ENCODE peak calls at places on chromosomes 4 and X, in four cellular contexts. X, W, T and I are unnamed samples.
A peak's percentile ranks its signal among the peaks of the same experiment; 100 is the strongest.

GRCh38 chr4:187996502-187997177 is 1.1 kb downstream of the ZFP42 start:
- DNase-seq in X (no peak), W (no peak), T (peak; percentile 64), I (no peak)

GRCh38 chr4:73309211-73309610 is 50.6 kb upstream of the ANKRD17 start:
- DNase-seq in X (no peak), W (no peak), T (no peak), I (no peak)

GRCh38 chr4:8637456-8637984 is 45.0 kb downstream of the CPZ start:
- DNase-seq in X (peak; percentile 38), W (no peak), T (no peak), I (no peak)

GRCh38 chr4:175499735-175500352 is 312.2 kb downstream of the GPM6A start:
- DNase-seq in X (no peak), W (no peak), T (no peak), I (no peak)

GRCh38 chr4:33062155-33062554 is 2342.0 kb downstream of the PCDH7 start:
- DNase-seq in X (no peak), W (no peak), T (no peak), I (no peak)

GRCh38 chr4:22921891-22922290 is 229.2 kb downstream of the GBA3 start:
- DNase-seq in X (no peak), W (no peak), T (no peak), I (no peak)

GRCh38 chr4:66639361-66639760 is 905.9 kb downstream of the CENPC start:
- DNase-seq in X (no peak), W (no peak), T (no peak), I (no peak)

GRCh38 chr4:13455411-13455810 is 28.7 kb downstream of the RAB28 start:
- DNase-seq in X (no peak), W (no peak), T (no peak), I (no peak)

GRCh38 chr4:115249808-115250207 is 136.4 kb upstream of the NDST4 start:
- DNase-seq in X (no peak), W (no peak), T (no peak), I (no peak)

GRCh38 chr4:11543710-11544109 is 115.0 kb upstream of the HS3ST1 start:
- DNase-seq in X (no peak), W (no peak), T (no peak), I (no peak)

GRCh38 chrX:19121898-19122640 is at the start of gene ADGRG2:
- DNase-seq in X (no peak), W (no peak), T (peak; percentile 48), I (peak; percentile 25)

GRCh38 chrX:112816908-112817307 is 23.7 kb downstream of the AMOT start:
- DNase-seq in X (no peak), W (no peak), T (no peak), I (no peak)

GRCh38 chr4:99710681-99711345 is 53.2 kb upstream of the C4orf54 start:
- DNase-seq in X (no peak), W (no peak), T (no peak), I (no peak)

GRCh38 chr4:2260336-2261109 is 1.4 kb downstream of the MXD4 start:
- DNase-seq in X (no peak), W (no peak), T (no peak), I (no peak)

GRCh38 chr4:152935661-152936445 is at the start of gene FHDC1:
- DNase-seq in X (peak; percentile 86), W (no peak), T (peak; percentile 93), I (peak; percentile 85)

GRCh38 chr4:24322986-24323385 is 261.4 kb downstream of the DHX15 start:
- DNase-seq in X (no peak), W (no peak), T (no peak), I (no peak)

GRCh38 chr4:130703211-130703920 is 1607.4 kb downstream of the C4orf33 start:
- DNase-seq in X (no peak), W (no peak), T (no peak), I (no peak)

GRCh38 chr4:8278421-8279287 is 9.1 kb downstream of the HTRA3 start:
- DNase-seq in X (no peak), W (no peak), T (no peak), I (no peak)

GRCh38 chr4:95410387-95411005 is 138.3 kb downstream of the UNC5C start:
- DNase-seq in X (no peak), W (no peak), T (no peak), I (no peak)

GRCh38 chr4:126939401-126939800 is 693.4 kb upstream of the INTU start:
- DNase-seq in X (no peak), W (no peak), T (no peak), I (no peak)

GRCh38 chr4:38150766-38151165 is 190.6 kb downstream of the PTTG2 start:
- DNase-seq in X (no peak), W (no peak), T (no peak), I (no peak)

GRCh38 chr4:145605941-145606340 is 13.2 kb upstream of the MMAA start:
- DNase-seq in X (no peak), W (no peak), T (no peak), I (no peak)

GRCh38 chr4:154616287-154616686 is 3.8 kb upstream of the FGG start:
- DNase-seq in X (no peak), W (no peak), T (no peak), I (no peak)

GRCh38 chr4:73653695-73654106 is 33.5 kb upstream of the RASSF6 start:
- DNase-seq in X (peak; percentile 71), W (no peak), T (peak; percentile 69), I (peak; percentile 83)

GRCh38 chr4:26174033-26174432 is 146.8 kb upstream of the RBPJ start:
- DNase-seq in X (no peak), W (no peak), T (no peak), I (no peak)

GRCh38 chr4:125432078-125432477 is 117.3 kb downstream of the FAT4 start:
- DNase-seq in X (no peak), W (no peak), T (peak; percentile 74), I (no peak)

GRCh38 chrX:108070891-108071290 is 20.5 kb downstream of the PSMD10 start:
- DNase-seq in X (no peak), W (no peak), T (no peak), I (no peak)

GRCh38 chrX:18039023-18039422 is 177.9 kb upstream of the RAI2 start:
- DNase-seq in X (no peak), W (no peak), T (no peak), I (no peak)

GRCh38 chrX:106912864-106913263 is 7.3 kb upstream of the CLDN2 start:
- DNase-seq in X (no peak), W (no peak), T (no peak), I (no peak)

GRCh38 chr4:170025523-170026252 is 507 bp downstream of the MFAP3L start:
- DNase-seq in X (no peak), W (no peak), T (peak; percentile 51), I (peak; percentile 8)

GRCh38 chrX:53184836-53185235 is 40.2 kb downstream of the KDM5C start:
- DNase-seq in X (no peak), W (no peak), T (no peak), I (no peak)

GRCh38 chrX:133081990-133082389 is 14.9 kb downstream of the USP26 start:
- DNase-seq in X (no peak), W (no peak), T (no peak), I (no peak)

GRCh38 chr4:152289963-152290362 is 245.9 kb downstream of the FBXW7 start:
- DNase-seq in X (no peak), W (no peak), T (no peak), I (no peak)

GRCh38 chrX:47651043-47651905 is 911 bp upstream of the ELK1 start:
- DNase-seq in X (no peak), W (no peak), T (no peak), I (no peak)

GRCh38 chrX:47649781-47650163 is 591 bp downstream of the ELK1 start:
- DNase-seq in X (no peak), W (no peak), T (no peak), I (no peak)

GRCh38 chrX:47650164-47651042 is at the start of gene ELK1:
- DNase-seq in X (peak; percentile 89), W (peak; percentile 87), T (peak; percentile 94), I (peak; percentile 96)

GRCh38 chrX:47648376-47648775 is 2.0 kb downstream of the ELK1 start:
- DNase-seq in X (no peak), W (no peak), T (no peak), I (no peak)

GRCh38 chrX:47649302-47649701 is 1.1 kb downstream of the ELK1 start:
- DNase-seq in X (peak; percentile 31), W (no peak), T (no peak), I (no peak)
- H3K27ac ChIP-seq in X (peak overlapping the region; percentile 88), W (no peak overlapping the region), T (no peak overlapping the region), I (no peak overlapping the region)

GRCh38 chr4:6770581-6771228 is 11.8 kb upstream of the KIAA0232 start:
- DNase-seq in X (no peak), W (no peak), T (no peak), I (no peak)
- H3K27ac ChIP-seq in X (no peak overlapping the region), W (no peak overlapping the region), T (no peak overlapping the region), I (no peak overlapping the region)

GRCh38 chr4:40858946-40859345 is 109.2 kb downstream of the NSUN7 start:
- DNase-seq in X (no peak), W (no peak), T (no peak), I (no peak)
- H3K27ac ChIP-seq in X (no peak overlapping the region), W (no peak overlapping the region), T (no peak overlapping the region), I (no peak overlapping the region)

GRCh38 chr4:6282247-6282646 is 12.6 kb downstream of the WFS1 start:
- DNase-seq in X (no peak), W (no peak), T (no peak), I (no peak)
- H3K27ac ChIP-seq in X (no peak overlapping the region), W (no peak overlapping the region), T (no peak overlapping the region), I (no peak overlapping the region)

DNA sequence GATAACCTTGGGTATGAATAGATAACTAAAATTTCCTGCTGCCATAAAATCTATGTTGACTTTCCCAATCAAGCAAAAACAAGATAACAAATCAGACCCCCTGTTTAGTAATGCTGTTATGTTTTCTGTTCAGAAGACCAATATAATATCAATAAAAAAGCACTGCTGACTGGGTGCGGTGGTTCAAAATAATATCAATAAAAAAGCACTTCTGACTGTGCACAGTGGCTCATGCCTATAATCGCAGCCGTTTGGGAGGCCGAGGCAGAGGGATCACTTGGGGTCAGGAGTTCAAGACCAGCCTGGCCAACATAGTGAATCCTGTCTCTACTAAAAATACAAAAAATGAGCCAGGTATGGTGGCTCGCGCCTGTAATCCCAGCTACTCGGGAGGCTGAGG is 36.7 kb downstream of the ANTXR2 start:
- DNase-seq in X (no peak), W (no peak), T (no peak), I (no peak)
- H3K27ac ChIP-seq in X (no peak overlapping the region), W (no peak overlapping the region), T (no peak overlapping the region), I (peak overlapping the region; percentile 55)

DNA sequence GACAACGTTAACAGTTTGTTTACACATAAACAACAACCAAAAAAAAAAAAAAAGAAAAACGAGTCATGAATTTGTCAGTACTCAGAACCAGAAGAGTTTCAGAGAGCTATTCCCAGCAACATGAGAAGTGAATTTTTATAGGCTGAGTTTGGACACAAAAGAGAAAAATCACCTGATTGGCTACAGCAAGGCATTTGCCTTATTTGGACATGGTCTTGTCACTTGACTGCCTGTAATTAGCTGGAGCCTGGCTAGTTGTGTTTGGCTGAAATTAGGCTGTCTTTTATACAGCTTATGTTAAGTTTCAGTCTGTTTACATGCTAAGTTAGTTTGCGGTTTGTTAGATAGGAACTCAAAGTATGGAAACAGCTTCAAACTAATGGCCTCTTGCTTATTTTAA is 880 bp upstream of the TEX13A start:
- DNase-seq in X (no peak), W (no peak), T (no peak), I (no peak)
- H3K27ac ChIP-seq in X (no peak overlapping the region), W (no peak overlapping the region), T (no peak overlapping the region), I (no peak overlapping the region)

GRCh38 chr4:158371158-158371557 is 150.5 kb upstream of the RXFP1 start:
- DNase-seq in X (no peak), W (no peak), T (no peak), I (no peak)
- H3K27ac ChIP-seq in X (no peak overlapping the region), W (no peak overlapping the region), T (no peak overlapping the region), I (no peak overlapping the region)